ENCODE peak calls at places on chromosomes 7 and 10, in eight cellular contexts. V, J, K, S, C, E, P and D are unnamed samples.

GRCh38 chr7:27163776-27164380 is 1.5 kb downstream of the HOXA9 start:
- DNase-seq in V (peak; percentile 37), J (no peak), K (no peak), S (no peak), C (no peak), E (peak; percentile 53), P (no peak), D (no peak)

GRCh38 chr7:129841465-129841864 is 111.3 kb downstream of the UBE2H start:
- DNase-seq in V (no peak), J (no peak), K (no peak), S (no peak), C (no peak), E (no peak), P (no peak), D (no peak)

GRCh38 chr7:66255533-66256100 is 50.5 kb downstream of the TPST1 start:
- DNase-seq in V (no peak), J (no peak), K (no peak), S (no peak), C (peak; percentile 32), E (no peak), P (no peak), D (no peak)

GRCh38 chr10:131178521-131178920 is 133.0 kb downstream of the TCERG1L start:
- DNase-seq in V (no peak), J (no peak), K (no peak), S (no peak), C (no peak), E (no peak), P (no peak), D (no peak)

GRCh38 chr10:102208311-102209035 is 17.6 kb upstream of the ELOVL3 start:
- DNase-seq in V (peak; percentile 60), J (no peak), K (no peak), S (no peak), C (no peak), E (no peak), P (no peak), D (no peak)

GRCh38 chr7:82012453-82012852 is 242.6 kb upstream of the HGF start:
- DNase-seq in V (no peak), J (no peak), K (no peak), S (no peak), C (no peak), E (no peak), P (no peak), D (no peak)

GRCh38 chr10:1573981-1574380 is 163.3 kb downstream of the ADARB2 start:
- DNase-seq in V (no peak), J (no peak), K (no peak), S (no peak), C (no peak), E (peak; percentile 47), P (no peak), D (no peak)

GRCh38 chr10:61565819-61566560 is 96.7 kb upstream of the CABCOCO1 start:
- DNase-seq in V (no peak), J (no peak), K (no peak), S (no peak), C (no peak), E (no peak), P (no peak), D (no peak)

GRCh38 chr7:134078991-134079390 is 48.1 kb upstream of the LRGUK start:
- DNase-seq in V (no peak), J (no peak), K (no peak), S (no peak), C (no peak), E (no peak), P (no peak), D (no peak)

GRCh38 chr10:17685227-17685840 is 41.4 kb downstream of the STAM start:
- DNase-seq in V (no peak), J (no peak), K (no peak), S (no peak), C (no peak), E (no peak), P (no peak), D (no peak)

GRCh38 chr10:132532784-132533560 is 4.6 kb upstream of the INPP5A start:
- DNase-seq in V (peak; percentile 54), J (no peak), K (no peak), S (no peak), C (peak; percentile 79), E (no peak), P (no peak), D (no peak)

GRCh38 chr10:22573820-22574569 is 140.4 kb downstream of the PIP4K2A start:
- DNase-seq in V (peak; percentile 53), J (peak; percentile 40), K (no peak), S (no peak), C (no peak), E (no peak), P (peak; percentile 34), D (no peak)

GRCh38 chr10:79209831-79210230 is 137.4 kb upstream of the PPIF start:
- DNase-seq in V (no peak), J (no peak), K (no peak), S (no peak), C (no peak), E (no peak), P (no peak), D (no peak)

GRCh38 chr10:121926669-121927360 is 1.0 kb downstream of the ATE1 start:
- DNase-seq in V (peak; percentile 69), J (peak; percentile 10), K (no peak), S (no peak), C (no peak), E (no peak), P (no peak), D (peak; percentile 25)

GRCh38 chr7:27921081-27921836 is 181.3 kb downstream of the TAX1BP1 start:
- DNase-seq in V (peak; percentile 94), J (peak; percentile 5), K (no peak), S (peak; percentile 85), C (peak; percentile 65), E (no peak), P (peak; percentile 58), D (peak; percentile 76)

GRCh38 chr7:143003393-143004051 is 23.4 kb downstream of the OR9A2 start:
- DNase-seq in V (peak; percentile 54), J (peak; percentile 55), K (peak; percentile 13), S (no peak), C (no peak), E (no peak), P (peak; percentile 47), D (peak; percentile 52)

GRCh38 chr10:78318305-78318704 is 284.6 kb downstream of the RPS24 start:
- DNase-seq in V (no peak), J (no peak), K (no peak), S (no peak), C (no peak), E (no peak), P (no peak), D (no peak)

GRCh38 chr7:24255139-24255538 is 28.9 kb upstream of the NPY start:
- DNase-seq in V (no peak), J (no peak), K (no peak), S (no peak), C (no peak), E (no peak), P (no peak), D (no peak)

GRCh38 chr7:86667732-86668131 is 24.0 kb downstream of the GRM3 start:
- DNase-seq in V (no peak), J (no peak), K (no peak), S (no peak), C (no peak), E (no peak), P (no peak), D (no peak)

GRCh38 chr10:114138581-114138980 is 35.4 kb downstream of the CCDC186 start:
- DNase-seq in V (no peak), J (no peak), K (no peak), S (no peak), C (no peak), E (no peak), P (no peak), D (no peak)

GRCh38 chr7:41029072-41029492 is 673.8 kb downstream of the INHBA start:
- DNase-seq in V (peak; percentile 88), J (no peak), K (no peak), S (no peak), C (peak; percentile 98), E (no peak), P (no peak), D (no peak)

GRCh38 chr10:114489521-114490310 is 85.4 kb upstream of the AFAP1L2 start:
- DNase-seq in V (no peak), J (no peak), K (no peak), S (no peak), C (no peak), E (no peak), P (no peak), D (peak; percentile 34)

GRCh38 chr7:17402628-17403278 is 104.3 kb downstream of the AHR start:
- DNase-seq in V (no peak), J (no peak), K (no peak), S (no peak), C (no peak), E (no peak), P (no peak), D (no peak)

GRCh38 chr10:124301736-124302135 is 117.0 kb downstream of the OAT start:
- DNase-seq in V (no peak), J (no peak), K (no peak), S (no peak), C (no peak), E (no peak), P (no peak), D (no peak)

GRCh38 chr10:61994404-61995031 is 93.0 kb downstream of the ARID5B start:
- DNase-seq in V (no peak), J (no peak), K (no peak), S (no peak), C (no peak), E (no peak), P (no peak), D (no peak)

GRCh38 chr7:129208667-129209066 is 16.2 kb upstream of the AHCYL2 start:
- DNase-seq in V (no peak), J (no peak), K (no peak), S (no peak), C (no peak), E (no peak), P (no peak), D (no peak)

GRCh38 chr7:22113041-22113440 is 167.3 kb upstream of the CDCA7L start:
- DNase-seq in V (no peak), J (no peak), K (no peak), S (no peak), C (no peak), E (no peak), P (no peak), D (peak; percentile 60)

GRCh38 chr10:49615721-49616120 is 1.9 kb downstream of the CHAT start:
- DNase-seq in V (no peak), J (no peak), K (no peak), S (no peak), C (no peak), E (no peak), P (no peak), D (no peak)

GRCh38 chr10:79093658-79094411 is 25.1 kb downstream of the ZMIZ1 start:
- DNase-seq in V (peak; percentile 84), J (no peak), K (no peak), S (no peak), C (no peak), E (peak; percentile 92), P (peak; percentile 80), D (peak; percentile 49)

GRCh38 chr7:50206521-50207250 is 97.8 kb upstream of the IKZF1 start:
- DNase-seq in V (no peak), J (peak; percentile 80), K (no peak), S (no peak), C (no peak), E (peak; percentile 67), P (no peak), D (no peak)

GRCh38 chr7:105268511-105269392 is 120.0 kb downstream of the SRPK2 start:
- DNase-seq in V (peak; percentile 83), J (peak; percentile 51), K (no peak), S (peak; percentile 44), C (peak; percentile 13), E (no peak), P (peak; percentile 34), D (peak; percentile 81)

GRCh38 chr7:151408839-151409554 is 841 bp downstream of the WDR86 start:
- DNase-seq in V (peak; percentile 75), J (peak; percentile 79), K (peak; percentile 43), S (no peak), C (no peak), E (peak; percentile 81), P (no peak), D (no peak)